ENCODE peak calls at places on chromosomes 11 and 22, in nine cellular contexts. Q, P, Y, C, E, Z, S, I and K are unnamed samples.

GRCh38 chr11:3893311-3893710 is 37.8 kb downstream of the STIM1 start:
- DNase-seq in P (no peak), C (no peak), Z (no peak), S (no peak), Q (no peak), I (no peak), E (no peak), Y (no peak), K (no peak)

GRCh38 chr22:17832665-17833064 is 58.4 kb upstream of the BID start:
- DNase-seq in Z (no peak), S (no peak), C (no peak), E (no peak), Q (no peak), P (no peak), Y (no peak), I (no peak), K (peak)

GRCh38 chr11:134376150-134376921 is 35.7 kb downstream of the B3GAT1 start:
- DNase-seq in Y (no peak), E (no peak), S (no peak), I (no peak), Q (no peak), P (no peak), C (no peak), Z (no peak), K (no peak)

GRCh38 chr11:76798202-76798581 is 15.0 kb downstream of the TSKU start:
- DNase-seq in Y (no peak), S (no peak), Z (no peak), E (no peak), P (peak), C (no peak), Q (no peak), I (no peak), K (no peak)

GRCh38 chr22:45478108-45478771 is 24.4 kb upstream of the FBLN1 start:
- DNase-seq in C (peak), E (peak), Y (peak), I (no peak), Q (peak), P (no peak), Z (no peak), S (peak), K (no peak)

GRCh38 chr11:78338138-78338537 is 79.5 kb downstream of the GAB2 start:
- DNase-seq in C (no peak), Z (no peak), Q (no peak), Y (no peak), P (no peak), E (no peak), S (no peak), I (no peak), K (no peak)

GRCh38 chr11:62574363-62575057 is 819 bp upstream of the EEF1G start:
- DNase-seq in E (peak), C (peak), Z (no peak), S (no peak), I (no peak), Q (no peak), Y (no peak), P (no peak), K (peak)

GRCh38 chr11:110921742-110922200 is 209.5 kb upstream of the ARHGAP20 start:
- DNase-seq in Y (peak), C (peak), S (no peak), E (peak), Z (no peak), P (peak), I (no peak), Q (peak), K (no peak)

GRCh38 chr11:92211576-92212167 is 12.9 kb upstream of the FAT3 start:
- DNase-seq in I (peak), C (peak), E (peak), Y (peak), P (no peak), Z (peak), Q (peak), S (peak), K (peak)
- TF ChIP-seq CTCF in I (peak), C (peak), E (peak), Y (peak), P (no peak), Z (peak), Q (peak), S (peak), K (no peak)

DNA sequence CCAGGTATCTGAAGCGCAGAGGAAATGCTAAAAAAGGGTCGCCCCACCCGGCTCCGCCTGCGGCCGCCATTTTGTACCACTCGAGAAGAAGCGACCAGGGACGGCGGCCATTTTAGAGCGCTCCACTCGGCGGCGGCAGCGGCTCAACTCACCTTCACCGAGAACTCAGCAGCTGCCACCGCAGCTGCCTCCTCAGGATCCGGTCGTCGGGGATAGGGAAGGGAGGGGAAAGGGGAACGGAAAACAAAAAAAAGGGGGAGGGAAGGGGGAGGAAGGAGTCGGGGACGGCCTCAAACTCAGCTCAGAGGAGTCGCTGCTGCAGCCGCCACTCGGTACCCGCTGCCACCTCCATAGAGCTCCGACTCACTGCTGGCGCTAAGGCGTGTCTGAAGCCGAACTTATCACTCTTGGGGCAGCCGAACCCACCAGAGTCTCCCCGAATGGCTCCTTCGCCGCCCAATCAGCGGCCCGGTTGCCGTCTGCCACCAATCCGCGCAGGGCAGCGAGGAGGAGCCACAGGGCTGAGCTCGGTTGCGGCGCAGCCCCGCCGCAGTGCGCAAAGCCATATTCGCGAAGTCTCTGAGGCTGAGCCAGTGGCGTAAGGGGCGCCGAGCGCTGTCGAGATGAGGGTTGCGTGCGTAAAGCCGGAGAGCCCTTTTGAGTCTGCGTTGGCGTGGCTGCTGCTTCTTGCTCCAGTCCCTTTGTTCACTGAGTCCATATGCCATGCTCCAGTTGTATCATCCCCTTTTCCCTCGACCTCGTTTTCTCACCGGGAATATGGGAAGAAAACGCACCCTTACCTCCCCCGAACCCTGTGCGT is at the start of gene EIF4G2:
- DNase-seq in C (peak), S (peak), I (peak), Z (peak), E (peak), P (peak), Y (peak), Q (peak), K (peak)
- TF ChIP-seq CTCF in C (no peak), S (no peak), I (no peak), Z (no peak), E (no peak), P (no peak), Y (no peak), Q (no peak), K (peak)

GRCh38 chr11:58285483-58286040 is 17.5 kb upstream of the OR10W1 start:
- DNase-seq in Y (no peak), E (no peak), C (no peak), Z (no peak), I (no peak), S (no peak), P (no peak), Q (no peak), K (peak)

GRCh38 chr11:58289266-58289665 is 21.2 kb upstream of the OR10W1 start:
- DNase-seq in P (no peak), I (no peak), E (no peak), Z (no peak), Y (no peak), Q (no peak), S (no peak), C (peak), K (no peak)

GRCh38 chr11:58292017-58292416 is 24.0 kb upstream of the OR10W1 start:
- DNase-seq in S (no peak), Z (no peak), P (no peak), C (no peak), I (no peak), Y (no peak), Q (no peak), E (no peak), K (no peak)

DNA sequence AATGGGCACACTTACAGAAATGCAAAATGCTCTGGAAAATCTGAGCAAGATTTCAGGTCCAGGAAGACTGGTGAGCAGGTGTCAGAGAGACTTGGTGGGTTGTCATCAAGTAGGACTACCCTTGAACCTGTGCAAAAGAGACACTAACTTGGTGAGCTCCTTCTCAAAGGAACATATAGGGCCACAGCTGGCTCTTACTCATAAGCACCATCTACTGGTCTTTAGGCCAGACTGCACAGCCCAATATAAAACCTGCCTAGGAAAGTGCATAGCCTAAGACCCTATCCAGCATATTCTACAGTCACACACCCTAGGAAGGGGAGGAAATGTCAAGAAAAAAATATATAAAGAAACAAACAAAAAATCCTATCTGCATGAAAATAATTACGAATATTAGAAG is 18.2 kb upstream of the OR10W1 start:
- DNase-seq in C (peak), Z (peak), Q (peak), P (no peak), I (no peak), Y (peak), S (peak), E (peak), K (no peak)
- TF ChIP-seq CTCF in C (peak), Z (peak), Q (peak), P (no peak), I (peak), Y (peak), S (peak), E (peak), K (peak)

GRCh38 chr22:27099896-27100295 is 442.5 kb downstream of the MIAT start:
- DNase-seq in S (no peak), Q (no peak), P (no peak), Z (no peak), Y (no peak), C (no peak), I (no peak), E (no peak), K (no peak)

GRCh38 chr22:27100323-27100722 is 442.9 kb downstream of the MIAT start:
- DNase-seq in S (no peak), Y (no peak), E (no peak), Z (peak), Q (no peak), I (no peak), P (no peak), C (no peak), K (no peak)

GRCh38 chr22:27100789-27101188 is 443.4 kb downstream of the MIAT start:
- DNase-seq in C (peak), Q (peak), I (peak), E (peak), S (peak), Z (peak), Y (no peak), P (no peak), K (no peak)

GRCh38 chr22:27097481-27097880 is 440.1 kb downstream of the MIAT start:
- DNase-seq in Z (no peak), I (no peak), Q (peak), C (peak), E (no peak), Y (no peak), S (no peak), P (no peak), K (no peak)

GRCh38 chr22:27097933-27098332 is 440.5 kb downstream of the MIAT start:
- DNase-seq in I (no peak), S (no peak), Y (no peak), E (no peak), Z (no peak), C (peak), P (no peak), Q (peak), K (no peak)
- TF ChIP-seq CTCF in I (no peak), S (no peak), Y (no peak), E (no peak), Z (no peak), C (no peak), P (no peak), Q (no peak), K (no peak)

GRCh38 chr22:22748297-22748743 is 103.9 kb downstream of the GGTLC2 start:
- DNase-seq in S (peak), C (peak), E (peak), Y (peak), I (peak), P (peak), Q (peak), Z (no peak), K (peak)
- TF ChIP-seq CTCF in S (peak), C (peak), E (peak), Y (peak), I (peak), P (peak), Q (peak), Z (peak), K (peak)

DNA sequence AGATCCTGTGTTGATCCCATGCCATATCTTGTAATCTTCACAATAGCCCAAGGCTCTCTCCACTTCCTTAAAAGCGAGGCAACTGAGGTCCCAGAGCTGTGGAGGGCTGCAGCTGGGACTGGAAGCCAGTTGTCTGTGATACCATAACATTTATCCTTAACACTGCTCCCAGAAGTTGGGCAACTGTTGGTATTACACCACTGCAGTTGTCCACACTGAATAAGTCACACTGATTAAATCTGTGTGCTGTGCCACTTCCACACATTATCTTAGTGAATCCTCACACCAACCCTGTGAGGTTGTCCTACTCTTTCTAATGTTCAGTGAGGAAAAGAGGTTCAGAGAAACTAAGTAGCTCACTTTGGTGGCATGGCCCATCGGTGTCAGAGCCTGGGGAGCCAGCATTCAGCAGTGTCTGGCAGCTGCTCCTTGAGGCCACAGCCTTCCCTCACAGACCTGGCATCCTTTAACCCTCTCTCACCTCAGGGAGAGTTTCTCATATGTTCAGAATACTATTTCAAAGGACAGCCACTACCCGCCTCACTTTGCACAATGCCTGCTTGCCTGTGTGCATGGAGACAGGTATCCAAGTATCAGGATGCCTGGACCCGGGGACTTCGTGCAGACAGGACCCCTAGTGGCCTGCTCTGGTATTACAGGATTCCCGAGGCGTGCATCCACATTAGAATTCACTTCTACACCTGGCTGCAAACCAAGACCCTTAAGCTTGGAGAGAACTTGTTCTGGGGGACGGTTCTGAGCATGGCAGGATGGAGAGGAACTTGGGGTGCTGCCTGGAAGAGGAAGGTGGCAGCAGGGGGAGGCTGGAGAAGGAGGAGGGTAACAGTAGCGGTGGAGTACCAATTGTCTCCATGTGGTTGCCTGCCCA is 221.9 kb upstream of the TBCEL start:
- DNase-seq in E (peak), C (peak), P (peak), I (peak), S (peak), Y (peak), Z (peak), Q (peak), K (peak)
- TF ChIP-seq CTCF in E (peak), C (peak), P (peak), I (peak), S (peak), Y (peak), Z (peak), Q (peak), K (peak)

DNA sequence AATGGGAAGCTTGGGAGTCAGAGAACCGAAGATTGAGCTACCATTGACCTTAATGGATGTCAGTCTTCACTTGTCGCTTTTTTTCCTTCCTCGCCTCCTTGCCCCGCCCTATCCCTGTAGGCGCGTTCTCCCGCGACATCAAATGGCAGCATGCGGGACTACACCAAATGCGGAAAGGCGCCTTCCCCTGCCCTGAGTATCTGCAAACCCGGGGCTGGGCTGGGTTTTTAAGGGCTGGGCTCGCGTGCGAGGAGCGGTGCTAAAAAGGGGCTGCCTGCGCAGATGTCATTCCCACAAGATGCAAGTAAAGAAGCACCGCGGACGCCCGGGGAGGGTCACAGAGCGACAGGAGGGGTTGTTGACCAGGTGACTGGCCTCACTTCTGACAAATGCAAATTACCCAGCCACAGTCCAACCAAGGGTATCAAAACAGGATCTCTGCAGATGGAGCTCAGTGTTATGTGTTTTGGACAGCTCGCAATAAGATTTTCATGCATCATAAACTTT is 4.7 kb upstream of the FAM111B start:
- DNase-seq in E (peak), S (peak), I (peak), C (peak), Q (no peak), P (peak), Y (peak), Z (peak), K (peak)
- TF ChIP-seq CTCF in E (peak), S (peak), I (peak), C (peak), Q (no peak), P (peak), Y (peak), Z (peak), K (peak)

DNA sequence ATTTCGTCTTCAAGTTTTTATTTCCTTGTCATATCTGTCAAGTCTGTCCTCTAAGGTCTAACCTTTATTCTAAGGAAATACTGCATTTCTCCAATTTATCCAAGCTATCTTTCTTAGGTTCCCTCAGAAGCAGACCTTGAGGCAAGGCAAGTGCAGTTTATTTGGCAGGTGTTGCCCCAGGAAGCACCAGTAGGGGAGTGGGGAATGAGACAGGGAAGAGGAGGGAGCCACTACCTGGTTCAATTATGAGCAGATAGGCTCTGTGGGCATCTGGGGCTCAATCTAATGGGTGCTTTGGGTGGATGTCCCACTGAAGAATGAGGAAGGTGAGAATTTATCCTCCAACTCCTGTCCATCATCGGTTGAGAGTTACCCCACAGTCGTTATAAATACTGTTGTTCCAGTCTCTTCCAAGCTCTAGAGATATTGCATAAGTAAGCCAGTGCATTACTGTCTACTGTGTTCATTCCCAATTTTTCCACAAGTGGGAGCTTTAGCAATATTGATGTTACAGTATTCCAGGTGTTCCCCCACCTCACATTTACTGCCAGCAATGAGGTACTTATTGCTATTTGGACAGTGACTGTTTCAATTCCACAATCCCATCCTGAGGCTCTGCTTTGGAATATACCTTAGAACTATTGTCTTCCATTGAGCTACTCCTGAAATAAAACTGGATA is 154.9 kb upstream of the CEP126 start:
- DNase-seq in Z (peak), I (no peak), E (peak), Q (no peak), S (no peak), P (no peak), Y (peak), C (no peak), K (no peak)
- TF ChIP-seq CTCF in Z (peak), I (no peak), E (peak), Q (peak), S (peak), P (no peak), Y (no peak), C (peak), K (no peak)

GRCh38 chr11:68351450-68352275 is 39.3 kb downstream of the LRP5 start:
- DNase-seq in P (no peak), E (no peak), C (no peak), Y (no peak), I (no peak), Q (no peak), S (no peak), Z (no peak), K (no peak)
- TF ChIP-seq CTCF in P (no peak), E (no peak), C (no peak), Y (no peak), I (no peak), Q (no peak), S (no peak), Z (no peak), K (no peak)